ENCODE peak calls at places on chromosomes 5 and 9, in six cellular contexts. A, D, M, F, U and B are unnamed samples.

GRCh38 chr5:175094461-175094860 is 349.5 kb downstream of the DRD1 start:
- DNase-seq in F (no peak), A (no peak), D (no peak), U (no peak), M (no peak), B (no peak)

GRCh38 chr5:83011990-83012389 is 65.2 kb downstream of the TMEM167A start:
- DNase-seq in D (no peak), U (peak), A (no peak), M (no peak), F (no peak), B (no peak)

GRCh38 chr5:61538722-61539501 is 206.9 kb downstream of the ZSWIM6 start:
- DNase-seq in U (no peak), F (no peak), M (no peak), D (no peak), A (no peak), B (no peak)

GRCh38 chr9:93577045-93577939 is 908 bp downstream of the PHF2 start:
- DNase-seq in M (no peak), D (peak), U (no peak), A (peak), F (no peak), B (peak)

GRCh38 chr5:143402464-143403356 is 776 bp downstream of the NR3C1 start:
- DNase-seq in U (no peak), M (no peak), F (no peak), A (peak), D (peak), B (no peak)

GRCh38 chr5:75656311-75657003 is 45.2 kb downstream of the ANKDD1B start:
- DNase-seq in U (no peak), F (no peak), D (no peak), M (no peak), A (no peak), B (no peak)

GRCh38 chr9:104961238-104961637 is 33.3 kb upstream of the ABCA1 start:
- DNase-seq in M (no peak), D (peak), U (peak), F (peak), A (peak), B (no peak)

GRCh38 chr5:73587923-73588322 is 22.4 kb downstream of the UTP15 start:
- DNase-seq in D (no peak), M (no peak), F (no peak), A (no peak), U (no peak), B (no peak)

GRCh38 chr5:172708183-172708505 is 62.9 kb downstream of the DUSP1 start:
- DNase-seq in D (no peak), U (no peak), F (no peak), A (no peak), M (no peak), B (no peak)

GRCh38 chr5:154648706-154649105 is 106.5 kb upstream of the LARP1 start:
- DNase-seq in F (no peak), M (no peak), A (peak), U (no peak), D (no peak), B (no peak)

GRCh38 chr9:132955768-132956167 is 11.4 kb upstream of the TSC1 start:
- DNase-seq in D (no peak), U (no peak), M (no peak), A (no peak), F (no peak), B (no peak)

GRCh38 chr9:37324261-37324683 is 98.2 kb upstream of the GRHPR start:
- DNase-seq in F (no peak), D (no peak), U (peak), A (no peak), M (no peak), B (no peak)

GRCh38 chr5:35430381-35431162 is 187.1 kb upstream of the SPEF2 start:
- DNase-seq in M (no peak), A (no peak), U (no peak), D (no peak), F (no peak), B (peak)

GRCh38 chr9:83992407-83992806 is 11.8 kb downstream of the RMI1 start:
- DNase-seq in D (no peak), U (no peak), F (no peak), A (peak), M (no peak), B (peak)

GRCh38 chr5:3615829-3616228 is 20.2 kb downstream of the IRX1 start:
- DNase-seq in F (no peak), D (no peak), M (no peak), A (no peak), U (no peak), B (no peak)

GRCh38 chr5:172380992-172381643 is 73.2 kb downstream of the SH3PXD2B start:
- DNase-seq in M (no peak), A (no peak), D (peak), U (no peak), F (no peak), B (peak)

GRCh38 chr9:122383992-122384461 is 13.2 kb downstream of the PTGS1 start:
- DNase-seq in A (no peak), U (no peak), D (no peak), M (no peak), F (no peak), B (no peak)

GRCh38 chr9:76576344-76576743 is 117.4 kb downstream of the GCNT1 start:
- DNase-seq in U (peak), F (peak), A (no peak), M (no peak), D (no peak), B (no peak)

GRCh38 chr9:89592201-89592815 is 12.5 kb upstream of the GADD45G start:
- DNase-seq in A (no peak), D (no peak), F (no peak), U (no peak), M (no peak), B (no peak)

GRCh38 chr5:79697222-79698164 is 7.9 kb downstream of the CMYA5 start:
- DNase-seq in A (peak), U (no peak), F (no peak), M (no peak), D (no peak), B (no peak)

GRCh38 chr9:133509179-133510083 is 15.3 kb downstream of the MYMK start:
- DNase-seq in A (no peak), F (no peak), D (peak), U (no peak), M (no peak), B (peak)

GRCh38 chr9:131101207-131101964 is 5.1 kb downstream of the AIF1L start:
- DNase-seq in M (no peak), A (peak), U (no peak), F (no peak), D (peak), B (peak)

GRCh38 chr9:123536455-123536868 is 180.5 kb downstream of the CRB2 start:
- DNase-seq in M (no peak), A (no peak), D (no peak), F (no peak), U (peak), B (no peak)

GRCh38 chr9:120914953-120915352 is 11.6 kb downstream of the TRAF1 start:
- DNase-seq in M (no peak), D (no peak), A (no peak), U (no peak), F (no peak), B (no peak)

GRCh38 chr5:32044904-32045303 is 129.2 kb downstream of the GOLPH3 start:
- DNase-seq in U (no peak), M (no peak), F (no peak), D (no peak), A (no peak), B (no peak)

GRCh38 chr9:88197016-88197415 is 58.7 kb upstream of the SPATA31C2 start:
- DNase-seq in F (no peak), D (no peak), M (no peak), A (no peak), U (no peak), B (no peak)

GRCh38 chr5:39158127-39158593 is 61.2 kb downstream of the FYB1 start:
- DNase-seq in M (no peak), D (no peak), A (peak), U (no peak), F (no peak), B (no peak)

GRCh38 chr9:109456811-109457210 is 41.3 kb downstream of the PTPN3 start:
- DNase-seq in A (no peak), F (no peak), D (no peak), M (no peak), U (no peak), B (no peak)

GRCh38 chr9:109459423-109459822 is 38.7 kb downstream of the PTPN3 start:
- DNase-seq in U (no peak), F (no peak), M (no peak), A (no peak), D (no peak), B (no peak)

GRCh38 chr9:109458453-109459211 is 39.5 kb downstream of the PTPN3 start:
- DNase-seq in D (no peak), F (no peak), A (no peak), U (no peak), M (no peak), B (no peak)

GRCh38 chr9:109463924-109464625 is 34.0 kb downstream of the PTPN3 start:
- DNase-seq in F (no peak), M (no peak), U (peak), A (no peak), D (no peak), B (no peak)

GRCh38 chr9:109460576-109460975 is 37.5 kb downstream of the PTPN3 start:
- DNase-seq in M (no peak), A (no peak), U (no peak), D (no peak), F (no peak), B (no peak)
- TF ChIP-seq JUND in M (no peak), A (no peak), U (no peak), D (no peak), F (no peak), B (no peak)

DNA sequence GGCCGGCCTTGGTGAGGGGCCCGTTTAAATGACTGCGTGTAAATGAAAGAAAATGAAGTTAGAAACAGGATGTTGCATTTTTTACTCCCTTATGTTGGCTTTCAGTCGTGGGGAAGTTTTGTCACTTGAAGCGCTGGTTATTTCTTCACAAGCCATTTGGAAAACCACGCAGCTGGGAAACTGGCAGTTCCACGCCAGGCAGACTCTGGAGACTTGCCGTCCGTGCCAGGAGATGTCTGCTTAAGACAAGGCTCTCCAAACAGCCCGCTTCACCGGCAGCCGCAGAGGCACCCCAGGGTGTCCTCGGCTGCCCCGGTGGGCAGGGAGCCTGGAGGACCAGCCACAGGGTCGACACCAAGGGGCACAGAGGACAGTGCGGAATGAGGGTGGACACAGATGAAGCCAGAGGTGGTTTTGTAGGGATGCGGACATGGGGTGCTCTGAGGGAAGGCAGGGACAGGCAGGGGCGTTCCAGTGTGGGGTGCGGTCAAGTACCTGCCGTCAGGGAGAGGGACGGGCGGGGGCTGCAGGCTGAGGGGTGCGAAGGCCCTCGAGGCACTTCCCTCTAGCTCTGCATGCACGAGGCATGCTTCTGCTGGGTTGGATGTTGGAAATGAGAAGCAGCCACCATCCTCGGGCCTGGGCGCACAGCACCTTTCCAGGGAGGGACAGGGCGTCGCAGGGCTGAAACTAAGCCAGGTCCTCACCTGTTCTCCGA is 11.1 kb upstream of the AJM1 start:
- DNase-seq in U (no peak), D (no peak), M (no peak), A (no peak), F (no peak), B (no peak)
- TF ChIP-seq JUND in U (no peak), D (no peak), M (no peak), A (no peak), F (no peak), B (no peak)

DNA sequence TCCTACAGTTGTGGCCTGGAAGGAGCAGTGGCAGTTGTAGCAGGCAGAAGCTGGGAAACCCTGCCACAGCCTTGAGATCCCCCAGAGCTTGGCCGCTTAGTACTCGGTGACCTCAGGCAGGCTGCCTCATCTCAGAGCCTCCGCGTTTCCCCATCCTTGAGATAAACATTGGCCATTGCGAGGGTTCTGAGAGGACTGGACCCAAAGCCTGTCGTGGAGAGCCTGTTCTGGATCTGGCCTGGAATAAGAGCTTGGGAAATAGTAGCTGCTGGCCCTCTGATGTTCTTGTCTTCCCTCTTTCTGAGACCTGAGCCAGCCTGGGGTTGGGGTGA is 1.3 kb downstream of the MIGA2 start:
- DNase-seq in U (no peak), A (no peak), M (no peak), D (no peak), F (no peak), B (no peak)
- TF ChIP-seq JUND in U (no peak), A (no peak), M (no peak), D (no peak), F (no peak), B (no peak)

DNA sequence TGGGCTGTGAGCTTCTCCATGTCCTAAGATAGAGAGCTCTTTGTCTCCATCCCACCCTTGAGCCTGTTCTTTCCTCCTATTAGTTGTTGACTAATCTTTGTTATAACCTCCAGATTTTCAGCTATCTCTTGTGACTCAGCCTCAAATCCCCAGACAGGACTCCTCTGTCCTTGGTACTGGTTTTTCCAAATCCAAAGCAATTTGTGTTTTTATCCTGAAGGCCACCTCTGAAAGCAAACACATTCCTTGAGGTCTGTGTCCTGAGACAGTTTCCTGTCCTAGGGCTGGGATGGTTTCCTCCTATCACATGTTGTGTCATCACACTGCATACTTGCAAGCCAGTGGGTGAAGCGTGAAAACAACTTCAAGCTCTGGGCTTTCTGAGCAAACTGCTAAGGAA is 8.5 kb downstream of the TNC start:
- DNase-seq in F (no peak), M (no peak), D (no peak), U (no peak), A (no peak), B (no peak)
- TF ChIP-seq JUND in F (no peak), M (no peak), D (peak), U (no peak), A (no peak), B (no peak)

GRCh38 chr9:137664676-137665075 is 45.9 kb downstream of the EHMT1 start:
- DNase-seq in U (no peak), M (no peak), A (no peak), F (no peak), D (no peak), B (peak)
- TF ChIP-seq JUND in U (no peak), M (no peak), A (no peak), F (no peak), D (no peak), B (no peak)

GRCh38 chr9:69946800-69947437 is 96.7 kb upstream of the MAMDC2 start:
- DNase-seq in F (no peak), M (peak), A (no peak), U (no peak), D (no peak), B (no peak)
- TF ChIP-seq JUND in F (no peak), M (peak), A (peak), U (no peak), D (peak), B (no peak)

GRCh38 chr5:138527170-138527569 is 15.9 kb downstream of the ETF1 start:
- DNase-seq in U (no peak), A (no peak), F (no peak), D (no peak), M (no peak), B (no peak)
- TF ChIP-seq JUND in U (no peak), A (no peak), F (no peak), D (no peak), M (no peak), B (no peak)

GRCh38 chr5:135295852-135296251 is 103.2 kb downstream of the MACROH2A1 start:
- DNase-seq in F (no peak), U (no peak), M (no peak), A (no peak), D (no peak), B (no peak)

GRCh38 chr5:135296900-135297816 is 101.9 kb downstream of the MACROH2A1 start:
- DNase-seq in F (no peak), M (no peak), A (peak), D (no peak), U (no peak), B (no peak)

GRCh38 chr5:135289651-135290050 is 109.4 kb downstream of the MACROH2A1 start:
- DNase-seq in U (no peak), M (no peak), D (no peak), A (no peak), F (no peak), B (no peak)

GRCh38 chr5:135294793-135295192 is 104.2 kb downstream of the MACROH2A1 start:
- DNase-seq in U (no peak), A (no peak), F (no peak), D (no peak), M (no peak), B (no peak)
- TF ChIP-seq JUND in U (no peak), A (no peak), F (no peak), D (no peak), M (no peak), B (no peak)

GRCh38 chr9:30676642-30677041 is 1707.8 kb upstream of the ACO1 start:
- DNase-seq in D (no peak), U (no peak), M (no peak), F (no peak), A (no peak), B (no peak)

GRCh38 chr9:30670805-30671562 is 1713.5 kb upstream of the ACO1 start:
- DNase-seq in D (no peak), M (no peak), F (no peak), U (no peak), A (no peak), B (peak)

GRCh38 chr9:30677256-30677655 is 1707.2 kb upstream of the ACO1 start:
- DNase-seq in U (no peak), M (no peak), A (no peak), F (no peak), D (no peak), B (no peak)

DNA sequence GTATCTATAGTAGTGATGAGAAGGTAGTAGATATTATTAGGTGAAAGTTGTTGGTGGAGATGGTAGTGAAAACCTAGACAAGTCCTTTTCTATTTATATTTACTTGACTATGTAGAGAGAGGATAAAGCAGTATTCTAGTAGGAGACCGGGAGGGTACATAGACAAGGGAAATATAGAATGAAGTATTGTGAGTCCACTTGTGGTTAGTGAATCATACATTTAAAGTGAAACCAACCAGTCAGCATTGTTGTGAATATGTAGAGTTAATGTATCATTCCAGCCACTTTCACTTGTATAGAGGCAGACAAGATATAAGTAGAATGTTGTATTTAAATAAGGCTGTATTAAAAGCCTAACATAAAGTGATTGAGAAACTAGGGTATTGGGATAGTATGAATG is 1711.3 kb upstream of the ACO1 start:
- DNase-seq in M (no peak), U (no peak), D (no peak), F (no peak), A (no peak), B (no peak)
- TF ChIP-seq JUND in M (no peak), U (no peak), D (no peak), F (no peak), A (no peak), B (no peak)

GRCh38 chr5:157478726-157479125 is 18.7 kb downstream of the NIPAL4 start:
- DNase-seq in F (no peak), U (no peak), D (no peak), A (no peak), M (no peak), B (no peak)
- TF ChIP-seq JUND in F (no peak), U (no peak), D (no peak), A (no peak), M (no peak), B (no peak)